ENCODE peak calls at places on chromosomes 2 and 18, in nine cellular contexts. One of them, this sample, is unnamed.

GRCh38 chr2:86186431-86186830 is 8.8 kb downstream of the IMMT start:
- DNase-seq in PC-9: no peak
- DNase-seq in heart right ventricle: no peak
- DNase-seq in fibroblast of the aortic adventitia: no peak
- DNase-seq in A549: no peak
- DNase-seq in WERI-Rb-1: no peak
- DNase-seq in endodermal cell: no peak
- DNase-seq in thoracic aorta: no peak
- DNase-seq in HepG2: no peak
- DNase-seq in this sample: no peak

GRCh38 chr2:40106061-40106460 is 327.0 kb upstream of the THUMPD2 start:
- DNase-seq in endodermal cell: no peak
- DNase-seq in heart right ventricle: no peak
- DNase-seq in HepG2: no peak
- DNase-seq in PC-9: no peak
- DNase-seq in WERI-Rb-1: no peak
- DNase-seq in thoracic aorta: no peak
- DNase-seq in fibroblast of the aortic adventitia: no peak
- DNase-seq in A549: no peak
- DNase-seq in this sample: no peak

GRCh38 chr2:98488252-98488651 is 43.6 kb downstream of the INPP4A start:
- DNase-seq in thoracic aorta: no peak
- DNase-seq in PC-9: no peak
- DNase-seq in A549: no peak
- DNase-seq in heart right ventricle: no peak
- DNase-seq in WERI-Rb-1: no peak
- DNase-seq in endodermal cell: no peak
- DNase-seq in HepG2: no peak
- DNase-seq in fibroblast of the aortic adventitia: no peak
- DNase-seq in this sample: no peak

GRCh38 chr2:147568109-147568508 is 276.7 kb upstream of the ACVR2A start:
- DNase-seq in A549: no peak
- DNase-seq in fibroblast of the aortic adventitia: no peak
- DNase-seq in heart right ventricle: no peak
- DNase-seq in PC-9: no peak
- DNase-seq in endodermal cell: no peak
- DNase-seq in WERI-Rb-1: no peak
- DNase-seq in HepG2: no peak
- DNase-seq in thoracic aorta: no peak
- DNase-seq in this sample: no peak

GRCh38 chr2:5190023-5190422 is 502.2 kb upstream of the SOX11 start:
- DNase-seq in HepG2: no peak
- DNase-seq in thoracic aorta: no peak
- DNase-seq in heart right ventricle: no peak
- DNase-seq in WERI-Rb-1: no peak
- DNase-seq in endodermal cell: no peak
- DNase-seq in A549: no peak
- DNase-seq in fibroblast of the aortic adventitia: no peak
- DNase-seq in PC-9: no peak
- DNase-seq in this sample: no peak

GRCh38 chr18:46502444-46502843 is 154.6 kb downstream of the LOXHD1 start:
- DNase-seq in WERI-Rb-1: no peak
- DNase-seq in fibroblast of the aortic adventitia: peak; percentile 3
- DNase-seq in A549: no peak
- DNase-seq in thoracic aorta: no peak
- DNase-seq in HepG2: no peak
- DNase-seq in heart right ventricle: no peak
- DNase-seq in endodermal cell: peak; percentile 88
- DNase-seq in PC-9: no peak
- DNase-seq in this sample: no peak

GRCh38 chr2:32718752-32719151 is 90.9 kb downstream of the TTC27 start:
- DNase-seq in thoracic aorta: no peak
- DNase-seq in heart right ventricle: no peak
- DNase-seq in WERI-Rb-1: no peak
- DNase-seq in HepG2: no peak
- DNase-seq in endodermal cell: no peak
- DNase-seq in A549: no peak
- DNase-seq in PC-9: no peak
- DNase-seq in fibroblast of the aortic adventitia: no peak
- DNase-seq in this sample: no peak

GRCh38 chr2:67641302-67641701 is 244.2 kb downstream of the ETAA1 start:
- DNase-seq in endodermal cell: no peak
- DNase-seq in HepG2: no peak
- DNase-seq in A549: no peak
- DNase-seq in fibroblast of the aortic adventitia: no peak
- DNase-seq in WERI-Rb-1: no peak
- DNase-seq in heart right ventricle: no peak
- DNase-seq in thoracic aorta: no peak
- DNase-seq in PC-9: no peak
- DNase-seq in this sample: peak; percentile 66

DNA sequence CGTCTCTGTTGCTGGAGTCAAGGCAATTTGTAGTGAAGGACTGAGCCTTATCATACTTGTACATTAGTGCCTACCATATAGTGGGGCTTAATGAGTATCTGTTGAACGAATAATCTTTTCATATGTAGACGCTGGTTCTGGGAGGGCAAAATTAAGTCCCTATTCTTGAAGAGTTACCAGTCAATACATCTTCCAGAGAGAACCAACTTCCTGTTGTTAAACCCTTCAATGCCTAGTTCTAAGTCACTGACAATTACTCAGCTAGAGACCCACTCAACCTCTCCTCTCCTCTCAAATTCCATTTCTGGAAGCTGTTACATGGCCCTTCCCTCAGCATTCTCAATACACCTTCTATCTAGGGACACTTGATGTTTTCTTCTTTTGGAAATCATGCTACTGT is 1.1 kb upstream of the MOB4 start:
- DNase-seq in A549: no peak
- DNase-seq in WERI-Rb-1: no peak
- DNase-seq in endodermal cell: no peak
- DNase-seq in HepG2: no peak
- DNase-seq in fibroblast of the aortic adventitia: no peak
- DNase-seq in heart right ventricle: no peak
- DNase-seq in PC-9: no peak
- DNase-seq in thoracic aorta: no peak
- DNase-seq in this sample: no peak
- H3K4me3 ChIP-seq in A549: peak overlapping the region; percentile 80
- H3K4me3 ChIP-seq in WERI-Rb-1: peak overlapping the region; percentile 65
- H3K4me3 ChIP-seq in endodermal cell: peak overlapping the region; percentile 93
- H3K4me3 ChIP-seq in HepG2: peak overlapping the region; percentile 89
- H3K4me3 ChIP-seq in fibroblast of the aortic adventitia: peak overlapping the region; percentile 92
- H3K4me3 ChIP-seq in heart right ventricle: no peak overlapping the region
- H3K4me3 ChIP-seq in PC-9: peak overlapping the region; percentile 95
- H3K4me3 ChIP-seq in thoracic aorta: peak overlapping the region; percentile 89
- H3K4me3 ChIP-seq in this sample: peak overlapping the region; percentile 95

DNA sequence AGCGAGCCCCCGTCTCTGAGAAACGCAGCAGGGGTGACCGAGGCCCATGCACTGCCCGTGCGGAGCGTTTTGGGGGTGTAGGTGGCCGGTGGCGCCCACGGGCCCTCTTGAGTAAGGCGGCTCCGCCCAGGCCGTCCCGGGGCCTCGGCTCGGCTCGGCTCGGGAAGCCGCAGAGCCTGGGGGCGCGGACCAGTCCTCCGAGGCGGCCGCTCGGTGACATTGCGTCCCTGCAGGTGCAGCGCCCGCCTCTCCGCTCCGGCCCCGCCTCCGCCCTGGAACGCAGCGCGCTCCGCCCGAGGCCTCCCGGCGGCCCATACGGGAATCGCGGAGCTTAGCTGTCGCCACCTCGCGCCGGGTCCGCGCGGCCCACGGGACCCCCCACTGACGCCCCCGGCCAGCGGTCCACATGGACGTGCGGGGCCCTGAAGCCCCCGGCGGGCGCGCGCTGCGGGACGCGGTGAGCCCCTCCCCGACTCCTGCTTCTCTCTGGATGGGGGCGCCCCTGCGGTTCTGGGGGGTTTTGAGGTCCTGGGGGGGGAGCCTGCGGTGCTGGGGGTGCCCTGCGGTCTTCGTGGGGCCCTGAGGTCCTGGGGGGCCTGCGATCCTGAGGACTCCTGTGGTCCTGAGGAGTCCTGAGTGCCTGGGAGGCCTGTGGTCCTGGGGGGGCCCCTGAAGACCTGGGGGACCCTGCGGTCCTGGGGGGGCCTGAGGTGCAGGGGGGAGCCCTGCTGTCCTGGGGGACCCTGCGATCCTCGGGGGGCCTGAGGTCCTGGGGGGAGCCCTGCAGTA is at the start of gene HSBP1L1:
- DNase-seq in HepG2: peak; percentile 65
- DNase-seq in fibroblast of the aortic adventitia: peak; percentile 25
- DNase-seq in heart right ventricle: no peak
- DNase-seq in thoracic aorta: no peak
- DNase-seq in endodermal cell: peak; percentile 90
- DNase-seq in A549: peak; percentile 58
- DNase-seq in WERI-Rb-1: peak; percentile 87
- DNase-seq in PC-9: peak; percentile 67
- DNase-seq in this sample: peak; percentile 48
- TF ChIP-seq CTCF in HepG2: peak; percentile 54
- TF ChIP-seq CTCF in fibroblast of the aortic adventitia: peak; percentile 40
- TF ChIP-seq CTCF in heart right ventricle: no peak
- TF ChIP-seq CTCF in thoracic aorta: peak; percentile 27
- TF ChIP-seq CTCF in endodermal cell: peak; percentile 57
- TF ChIP-seq CTCF in A549: peak; percentile 14
- TF ChIP-seq CTCF in WERI-Rb-1: peak; percentile 48
- TF ChIP-seq CTCF in PC-9: no peak
- TF ChIP-seq CTCF in this sample: peak; percentile 24

GRCh38 chr2:178204987-178205386 is 10.7 kb downstream of the OSBPL6 start:
- DNase-seq in WERI-Rb-1: peak; percentile 19
- DNase-seq in A549: no peak
- DNase-seq in PC-9: no peak
- DNase-seq in thoracic aorta: no peak
- DNase-seq in endodermal cell: no peak
- DNase-seq in HepG2: no peak
- DNase-seq in fibroblast of the aortic adventitia: no peak
- DNase-seq in heart right ventricle: no peak
- DNase-seq in this sample: no peak
- H3K4me3 ChIP-seq in WERI-Rb-1: no peak overlapping the region
- H3K4me3 ChIP-seq in A549: no peak overlapping the region
- H3K4me3 ChIP-seq in PC-9: no peak overlapping the region
- H3K4me3 ChIP-seq in thoracic aorta: no peak overlapping the region
- H3K4me3 ChIP-seq in endodermal cell: no peak overlapping the region
- H3K4me3 ChIP-seq in HepG2: no peak overlapping the region
- H3K4me3 ChIP-seq in fibroblast of the aortic adventitia: no peak overlapping the region
- H3K4me3 ChIP-seq in heart right ventricle: no peak overlapping the region
- H3K4me3 ChIP-seq in this sample: no peak overlapping the region

GRCh38 chr2:151153601-151154000 is 108.1 kb downstream of the RBM43 start:
- DNase-seq in fibroblast of the aortic adventitia: no peak
- DNase-seq in heart right ventricle: no peak
- DNase-seq in HepG2: no peak
- DNase-seq in A549: no peak
- DNase-seq in thoracic aorta: no peak
- DNase-seq in endodermal cell: no peak
- DNase-seq in PC-9: no peak
- DNase-seq in WERI-Rb-1: no peak
- DNase-seq in this sample: no peak

GRCh38 chr2:151156943-151157705 is 104.5 kb downstream of the RBM43 start:
- DNase-seq in A549: no peak
- DNase-seq in endodermal cell: no peak
- DNase-seq in heart right ventricle: no peak
- DNase-seq in thoracic aorta: no peak
- DNase-seq in fibroblast of the aortic adventitia: no peak
- DNase-seq in WERI-Rb-1: no peak
- DNase-seq in HepG2: no peak
- DNase-seq in PC-9: no peak
- DNase-seq in this sample: peak; percentile 66

GRCh38 chr2:151162185-151162584 is 99.5 kb downstream of the RBM43 start:
- DNase-seq in endodermal cell: no peak
- DNase-seq in PC-9: no peak
- DNase-seq in fibroblast of the aortic adventitia: peak; percentile 75
- DNase-seq in A549: no peak
- DNase-seq in thoracic aorta: no peak
- DNase-seq in heart right ventricle: no peak
- DNase-seq in WERI-Rb-1: no peak
- DNase-seq in HepG2: no peak
- DNase-seq in this sample: peak; percentile 50

GRCh38 chr2:151156431-151156830 is 105.2 kb downstream of the RBM43 start:
- DNase-seq in WERI-Rb-1: no peak
- DNase-seq in endodermal cell: no peak
- DNase-seq in heart right ventricle: no peak
- DNase-seq in fibroblast of the aortic adventitia: no peak
- DNase-seq in A549: no peak
- DNase-seq in HepG2: no peak
- DNase-seq in thoracic aorta: no peak
- DNase-seq in PC-9: no peak
- DNase-seq in this sample: no peak

GRCh38 chr2:151159109-151159690 is 102.5 kb downstream of the RBM43 start:
- DNase-seq in thoracic aorta: no peak
- DNase-seq in HepG2: no peak
- DNase-seq in heart right ventricle: no peak
- DNase-seq in A549: no peak
- DNase-seq in fibroblast of the aortic adventitia: no peak
- DNase-seq in PC-9: no peak
- DNase-seq in WERI-Rb-1: no peak
- DNase-seq in endodermal cell: no peak
- DNase-seq in this sample: no peak
- TF ChIP-seq CTCF in thoracic aorta: no peak
- TF ChIP-seq CTCF in HepG2: no peak
- TF ChIP-seq CTCF in heart right ventricle: no peak
- TF ChIP-seq CTCF in A549: no peak
- TF ChIP-seq CTCF in fibroblast of the aortic adventitia: no peak
- TF ChIP-seq CTCF in PC-9: no peak
- TF ChIP-seq CTCF in WERI-Rb-1: no peak
- TF ChIP-seq CTCF in endodermal cell: no peak
- TF ChIP-seq CTCF in this sample: no peak

This sample was measured in fibroblast of villous mesenchyme.